ENCODE peak calls at places on chromosomes 12 and 14, in seven cellular contexts. One of them, this sample, is unnamed.

GRCh38 chr12:104519190-104519857 is 62.6 kb downstream of the CHST11 start:
- DNase-seq in HCT116: no peak
- DNase-seq in H1: no peak
- DNase-seq in SK-N-SH: no peak
- DNase-seq in GM12878: no peak
- DNase-seq in K562: no peak
- DNase-seq in HepG2: no peak
- DNase-seq in this sample: no peak

GRCh38 chr14:88312262-88312661 is 10.8 kb downstream of the KCNK10 start:
- DNase-seq in HCT116: no peak
- DNase-seq in H1: no peak
- DNase-seq in SK-N-SH: peak
- DNase-seq in GM12878: no peak
- DNase-seq in K562: no peak
- DNase-seq in HepG2: no peak
- DNase-seq in this sample: no peak

GRCh38 chr14:79567306-79567705 is 644.0 kb downstream of the DIO2 start:
- DNase-seq in HCT116: no peak
- DNase-seq in H1: no peak
- DNase-seq in SK-N-SH: no peak
- DNase-seq in GM12878: no peak
- DNase-seq in K562: no peak
- DNase-seq in HepG2: no peak
- DNase-seq in this sample: no peak

GRCh38 chr14:77599894-77600293 is 16.5 kb downstream of the SPTLC2 start:
- DNase-seq in HCT116: no peak
- DNase-seq in H1: no peak
- DNase-seq in SK-N-SH: no peak
- DNase-seq in GM12878: no peak
- DNase-seq in K562: no peak
- DNase-seq in HepG2: no peak
- DNase-seq in this sample: no peak

GRCh38 chr12:55955800-55956508 is 9.9 kb downstream of the PMEL start:
- DNase-seq in HCT116: peak
- DNase-seq in H1: no peak
- DNase-seq in SK-N-SH: peak
- DNase-seq in GM12878: no peak
- DNase-seq in K562: peak
- DNase-seq in HepG2: peak
- DNase-seq in this sample: no peak

GRCh38 chr14:72815459-72815858 is 78.4 kb downstream of the DPF3 start:
- DNase-seq in HCT116: no peak
- DNase-seq in H1: no peak
- DNase-seq in SK-N-SH: no peak
- DNase-seq in GM12878: no peak
- DNase-seq in K562: no peak
- DNase-seq in HepG2: no peak
- DNase-seq in this sample: no peak

GRCh38 chr14:52692248-52692962 is 3.0 kb downstream of the ERO1A start:
- DNase-seq in HCT116: no peak
- DNase-seq in H1: no peak
- DNase-seq in SK-N-SH: peak
- DNase-seq in GM12878: no peak
- DNase-seq in K562: no peak
- DNase-seq in HepG2: no peak
- DNase-seq in this sample: no peak

GRCh38 chr12:20212036-20212435 is 156.3 kb upstream of the PDE3A start:
- DNase-seq in HCT116: no peak
- DNase-seq in H1: no peak
- DNase-seq in SK-N-SH: no peak
- DNase-seq in GM12878: no peak
- DNase-seq in K562: no peak
- DNase-seq in HepG2: no peak
- DNase-seq in this sample: no peak

GRCh38 chr12:114013601-114014345 is 47.6 kb upstream of the RBM19 start:
- DNase-seq in HCT116: peak
- DNase-seq in H1: peak
- DNase-seq in SK-N-SH: peak
- DNase-seq in GM12878: no peak
- DNase-seq in K562: peak
- DNase-seq in HepG2: peak
- DNase-seq in this sample: peak

GRCh38 chr12:95942106-95942531 is 295 bp downstream of the CCDC38 start:
- DNase-seq in HCT116: no peak
- DNase-seq in H1: no peak
- DNase-seq in SK-N-SH: no peak
- DNase-seq in GM12878: no peak
- DNase-seq in K562: no peak
- DNase-seq in HepG2: peak
- DNase-seq in this sample: no peak

GRCh38 chr14:90518941-90519256 is 122.1 kb downstream of the CALM1 start:
- DNase-seq in HCT116: peak
- DNase-seq in H1: peak
- DNase-seq in SK-N-SH: no peak
- DNase-seq in GM12878: no peak
- DNase-seq in K562: peak
- DNase-seq in HepG2: peak
- DNase-seq in this sample: no peak

GRCh38 chr12:57868211-57868610 is 21.7 kb upstream of the CTDSP2 start:
- DNase-seq in HCT116: no peak
- DNase-seq in H1: no peak
- DNase-seq in SK-N-SH: no peak
- DNase-seq in GM12878: no peak
- DNase-seq in K562: no peak
- DNase-seq in HepG2: no peak
- DNase-seq in this sample: no peak

GRCh38 chr14:75634848-75635247 is 25.8 kb downstream of the ERG28 start:
- DNase-seq in HCT116: peak
- DNase-seq in H1: no peak
- DNase-seq in SK-N-SH: no peak
- DNase-seq in GM12878: no peak
- DNase-seq in K562: no peak
- DNase-seq in HepG2: no peak
- DNase-seq in this sample: peak

GRCh38 chr12:23831739-23832138 is 117.7 kb downstream of the SOX5 start:
- DNase-seq in HCT116: no peak
- DNase-seq in H1: no peak
- DNase-seq in SK-N-SH: no peak
- DNase-seq in GM12878: no peak
- DNase-seq in K562: no peak
- DNase-seq in HepG2: no peak
- DNase-seq in this sample: no peak

GRCh38 chr12:14185441-14186192 is 179.9 kb upstream of the ATF7IP start:
- DNase-seq in HCT116: peak
- DNase-seq in H1: peak
- DNase-seq in SK-N-SH: peak
- DNase-seq in GM12878: no peak
- DNase-seq in K562: peak
- DNase-seq in HepG2: peak
- DNase-seq in this sample: peak

GRCh38 chr12:106446429-106447092 is 89.0 kb downstream of the POLR3B start:
- DNase-seq in HCT116: no peak
- DNase-seq in H1: no peak
- DNase-seq in SK-N-SH: no peak
- DNase-seq in GM12878: no peak
- DNase-seq in K562: no peak
- DNase-seq in HepG2: no peak
- DNase-seq in this sample: no peak

GRCh38 chr14:75401356-75401755 is 26.5 kb upstream of the JDP2 start:
- DNase-seq in HCT116: no peak
- DNase-seq in H1: no peak
- DNase-seq in SK-N-SH: no peak
- DNase-seq in GM12878: no peak
- DNase-seq in K562: no peak
- DNase-seq in HepG2: no peak
- DNase-seq in this sample: no peak

GRCh38 chr14:68390731-68391130 is 402.1 kb downstream of the ZFP36L1 start:
- DNase-seq in HCT116: no peak
- DNase-seq in H1: no peak
- DNase-seq in SK-N-SH: no peak
- DNase-seq in GM12878: no peak
- DNase-seq in K562: no peak
- DNase-seq in HepG2: no peak
- DNase-seq in this sample: no peak

GRCh38 chr14:37595809-37596595 is 573 bp downstream of the TTC6 start:
- DNase-seq in HCT116: peak
- DNase-seq in H1: peak
- DNase-seq in SK-N-SH: no peak
- DNase-seq in GM12878: no peak
- DNase-seq in K562: peak
- DNase-seq in HepG2: peak
- DNase-seq in this sample: no peak

GRCh38 chr12:12661086-12661485 is 34.9 kb downstream of the GPR19 start:
- DNase-seq in HCT116: no peak
- DNase-seq in H1: no peak
- DNase-seq in SK-N-SH: no peak
- DNase-seq in GM12878: no peak
- DNase-seq in K562: no peak
- DNase-seq in HepG2: no peak
- DNase-seq in this sample: no peak

GRCh38 chr14:39431416-39432178 is 636 bp downstream of the FBXO33 start:
- DNase-seq in HCT116: peak
- DNase-seq in H1: peak
- DNase-seq in SK-N-SH: peak
- DNase-seq in GM12878: no peak
- DNase-seq in K562: peak
- DNase-seq in HepG2: peak
- DNase-seq in this sample: peak

DNA sequence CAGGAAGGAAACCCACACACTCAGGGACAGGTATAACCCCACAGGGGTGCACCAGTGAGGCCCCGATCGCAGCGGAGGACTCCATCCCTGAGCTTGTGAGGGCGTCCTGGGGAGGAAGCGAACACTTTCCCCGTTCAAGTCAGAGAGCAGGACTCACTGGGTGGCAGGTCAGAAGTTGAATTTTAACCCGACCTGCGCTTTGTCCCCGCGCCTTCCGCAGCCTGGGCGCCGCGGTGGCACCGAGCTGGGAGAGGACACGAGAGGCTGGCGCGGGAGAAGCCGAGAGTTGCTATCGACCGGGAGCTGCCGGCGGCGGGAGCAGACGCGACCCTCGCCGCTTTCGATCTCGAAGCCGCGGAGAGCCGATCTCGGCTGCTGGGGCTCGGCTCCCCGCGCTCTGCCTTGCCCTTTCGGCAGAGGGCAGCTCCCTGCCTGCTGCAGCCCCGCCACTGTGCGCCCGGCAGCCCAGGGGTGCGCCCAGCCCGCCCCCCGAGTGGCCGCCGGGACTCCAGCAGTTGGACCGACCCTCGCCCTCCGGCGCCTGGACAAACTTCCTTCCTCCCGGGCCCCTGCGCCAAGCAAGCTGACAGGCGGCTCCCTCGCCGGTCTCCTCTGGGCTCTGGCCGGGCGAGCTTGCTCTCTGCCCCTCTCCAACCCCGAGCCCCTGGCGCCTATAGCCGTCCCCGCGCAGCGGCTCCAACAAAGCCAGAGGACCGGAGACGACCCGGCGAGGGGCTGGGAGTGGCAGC is 918 bp downstream of the LIN7A start:
- DNase-seq in HCT116: peak
- DNase-seq in H1: peak
- DNase-seq in SK-N-SH: peak
- DNase-seq in GM12878: no peak
- DNase-seq in K562: no peak
- DNase-seq in HepG2: peak
- DNase-seq in this sample: peak
- TF ChIP-seq JUND in HCT116: no peak
- TF ChIP-seq JUND in H1: no peak
- TF ChIP-seq JUND in SK-N-SH: no peak
- TF ChIP-seq JUND in GM12878: no peak
- TF ChIP-seq JUND in K562: no peak
- TF ChIP-seq JUND in HepG2: no peak
- TF ChIP-seq JUND in this sample: no peak

GRCh38 chr12:127268121-127268520 is 998.8 kb upstream of the TMEM132C start:
- DNase-seq in HCT116: no peak
- DNase-seq in H1: no peak
- DNase-seq in SK-N-SH: no peak
- DNase-seq in GM12878: no peak
- DNase-seq in K562: no peak
- DNase-seq in HepG2: no peak
- DNase-seq in this sample: no peak
- TF ChIP-seq JUND in HCT116: no peak
- TF ChIP-seq JUND in H1: no peak
- TF ChIP-seq JUND in SK-N-SH: no peak
- TF ChIP-seq JUND in GM12878: no peak
- TF ChIP-seq JUND in K562: no peak
- TF ChIP-seq JUND in HepG2: no peak
- TF ChIP-seq JUND in this sample: no peak

GRCh38 chr14:49549881-49550280 is 36.3 kb downstream of the RPS29 start:
- DNase-seq in HCT116: no peak
- DNase-seq in H1: peak
- DNase-seq in SK-N-SH: no peak
- DNase-seq in GM12878: no peak
- DNase-seq in K562: no peak
- DNase-seq in HepG2: no peak
- DNase-seq in this sample: no peak
- TF ChIP-seq JUND in HCT116: no peak
- TF ChIP-seq JUND in H1: no peak
- TF ChIP-seq JUND in SK-N-SH: no peak
- TF ChIP-seq JUND in GM12878: no peak
- TF ChIP-seq JUND in K562: no peak
- TF ChIP-seq JUND in HepG2: no peak
- TF ChIP-seq JUND in this sample: no peak

DNA sequence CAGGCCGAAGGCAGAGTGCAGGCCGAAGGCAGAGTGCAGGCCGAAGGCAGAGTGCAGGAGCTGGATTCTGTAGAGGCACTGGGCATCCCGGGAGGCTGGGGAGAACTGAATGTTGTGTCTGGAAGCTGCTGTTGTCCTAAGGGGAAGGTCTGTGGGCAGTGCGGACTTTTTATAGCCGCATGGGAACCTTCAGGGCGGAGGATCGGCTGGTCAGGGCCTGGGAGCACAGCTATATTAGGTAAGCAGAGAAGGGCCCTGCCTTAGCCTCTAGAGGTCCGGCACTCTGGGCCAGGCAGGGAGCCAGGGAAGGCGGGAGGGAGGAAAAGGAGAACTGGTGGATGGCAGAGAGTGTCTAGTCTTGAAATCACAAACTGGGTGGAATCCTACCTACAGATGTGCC is 14.2 kb downstream of the CABP1 start:
- DNase-seq in HCT116: no peak
- DNase-seq in H1: no peak
- DNase-seq in SK-N-SH: no peak
- DNase-seq in GM12878: no peak
- DNase-seq in K562: no peak
- DNase-seq in HepG2: no peak
- DNase-seq in this sample: no peak
- TF ChIP-seq JUND in HCT116: no peak
- TF ChIP-seq JUND in H1: no peak
- TF ChIP-seq JUND in SK-N-SH: no peak
- TF ChIP-seq JUND in GM12878: no peak
- TF ChIP-seq JUND in K562: no peak
- TF ChIP-seq JUND in HepG2: no peak
- TF ChIP-seq JUND in this sample: no peak

GRCh38 chr12:102169922-102170698 is 27.5 kb downstream of the PMCH start:
- DNase-seq in HCT116: peak
- DNase-seq in H1: no peak
- DNase-seq in SK-N-SH: peak
- DNase-seq in GM12878: no peak
- DNase-seq in K562: peak
- DNase-seq in HepG2: peak
- DNase-seq in this sample: peak
- TF ChIP-seq JUND in HCT116: no peak
- TF ChIP-seq JUND in H1: no peak
- TF ChIP-seq JUND in SK-N-SH: no peak
- TF ChIP-seq JUND in GM12878: no peak
- TF ChIP-seq JUND in K562: no peak
- TF ChIP-seq JUND in HepG2: no peak
- TF ChIP-seq JUND in this sample: no peak